ENCODE peak calls at places on chromosomes 12 and 14, in ten cellular contexts. One of them, this sample, is unnamed. For H3K27me3 and H3K4me1, the result is how much of the 10 kb centered on the place peaks cover.

GRCh38 chr12:49838973-49839633 is 3.8 kb downstream of the BCDIN3D start:
- DNase-seq in GM23338: peak
- DNase-seq in CD8-positive, alpha-beta memory T cell: no peak
- DNase-seq in lower lobe of right lung: no peak
- DNase-seq in cardiac muscle cell: peak
- DNase-seq in CD8-positive, alpha-beta T cell: no peak
- DNase-seq in pancreas: no peak
- DNase-seq in heart left ventricle: no peak
- DNase-seq in effector memory CD4-positive, alpha-beta T cell: no peak
- DNase-seq in stomach: no peak
- DNase-seq in this sample: no peak

GRCh38 chr12:110281549-110282342 is 699 bp downstream of the ATP2A2 start:
- DNase-seq in heart left ventricle: peak
- DNase-seq in GM23338: peak
- DNase-seq in cardiac muscle cell: peak
- DNase-seq in stomach: peak
- DNase-seq in CD8-positive, alpha-beta memory T cell: peak
- DNase-seq in pancreas: peak
- DNase-seq in CD8-positive, alpha-beta T cell: peak
- DNase-seq in lower lobe of right lung: peak
- DNase-seq in effector memory CD4-positive, alpha-beta T cell: peak
- DNase-seq in this sample: no peak

GRCh38 chr12:1435456-1435855 is 158.9 kb downstream of the FBXL14 start:
- DNase-seq in heart left ventricle: no peak
- DNase-seq in lower lobe of right lung: no peak
- DNase-seq in stomach: no peak
- DNase-seq in pancreas: no peak
- DNase-seq in CD8-positive, alpha-beta memory T cell: no peak
- DNase-seq in effector memory CD4-positive, alpha-beta T cell: no peak
- DNase-seq in cardiac muscle cell: peak
- DNase-seq in GM23338: no peak
- DNase-seq in CD8-positive, alpha-beta T cell: no peak
- DNase-seq in this sample: no peak

GRCh38 chr12:70365648-70366518 is at the start of gene KCNMB4:
- DNase-seq in effector memory CD4-positive, alpha-beta T cell: peak
- DNase-seq in pancreas: peak
- DNase-seq in CD8-positive, alpha-beta memory T cell: peak
- DNase-seq in CD8-positive, alpha-beta T cell: peak
- DNase-seq in stomach: peak
- DNase-seq in heart left ventricle: peak
- DNase-seq in GM23338: peak
- DNase-seq in cardiac muscle cell: peak
- DNase-seq in lower lobe of right lung: peak
- DNase-seq in this sample: peak

GRCh38 chr14:46490150-46490769 is 161.3 kb downstream of the RPL10L start:
- DNase-seq in heart left ventricle: no peak
- DNase-seq in lower lobe of right lung: no peak
- DNase-seq in GM23338: peak
- DNase-seq in CD8-positive, alpha-beta memory T cell: no peak
- DNase-seq in cardiac muscle cell: peak
- DNase-seq in stomach: no peak
- DNase-seq in effector memory CD4-positive, alpha-beta T cell: no peak
- DNase-seq in pancreas: no peak
- DNase-seq in CD8-positive, alpha-beta T cell: no peak
- DNase-seq in this sample: no peak

GRCh38 chr14:105602799-105603763 is 76.7 kb downstream of the TMEM121 start:
- DNase-seq in pancreas: peak
- DNase-seq in stomach: no peak
- DNase-seq in heart left ventricle: peak
- DNase-seq in effector memory CD4-positive, alpha-beta T cell: no peak
- DNase-seq in CD8-positive, alpha-beta memory T cell: no peak
- DNase-seq in lower lobe of right lung: no peak
- DNase-seq in cardiac muscle cell: no peak
- DNase-seq in CD8-positive, alpha-beta T cell: no peak
- DNase-seq in GM23338: no peak
- DNase-seq in this sample: no peak

GRCh38 chr14:54671537-54671936 is 104.6 kb downstream of the SAMD4A start:
- DNase-seq in GM23338: no peak
- DNase-seq in effector memory CD4-positive, alpha-beta T cell: no peak
- DNase-seq in pancreas: no peak
- DNase-seq in CD8-positive, alpha-beta T cell: no peak
- DNase-seq in stomach: no peak
- DNase-seq in lower lobe of right lung: no peak
- DNase-seq in heart left ventricle: peak
- DNase-seq in CD8-positive, alpha-beta memory T cell: no peak
- DNase-seq in cardiac muscle cell: no peak
- DNase-seq in this sample: no peak

GRCh38 chr12:20624718-20625117 is 70.4 kb upstream of the SLCO1C1 start:
- DNase-seq in effector memory CD4-positive, alpha-beta T cell: no peak
- DNase-seq in cardiac muscle cell: peak
- DNase-seq in pancreas: no peak
- DNase-seq in lower lobe of right lung: no peak
- DNase-seq in stomach: no peak
- DNase-seq in heart left ventricle: no peak
- DNase-seq in GM23338: peak
- DNase-seq in CD8-positive, alpha-beta memory T cell: no peak
- DNase-seq in CD8-positive, alpha-beta T cell: no peak
- DNase-seq in this sample: no peak

GRCh38 chr12:108594960-108595710 is 2.7 kb downstream of the TMEM119 start:
- DNase-seq in GM23338: no peak
- DNase-seq in CD8-positive, alpha-beta memory T cell: no peak
- DNase-seq in lower lobe of right lung: no peak
- DNase-seq in effector memory CD4-positive, alpha-beta T cell: no peak
- DNase-seq in cardiac muscle cell: no peak
- DNase-seq in pancreas: no peak
- DNase-seq in CD8-positive, alpha-beta T cell: no peak
- DNase-seq in heart left ventricle: no peak
- DNase-seq in stomach: no peak
- DNase-seq in this sample: no peak

GRCh38 chr14:92651793-92652382 is 96.5 kb downstream of the LGMN start:
- DNase-seq in effector memory CD4-positive, alpha-beta T cell: no peak
- DNase-seq in GM23338: no peak
- DNase-seq in CD8-positive, alpha-beta T cell: no peak
- DNase-seq in lower lobe of right lung: peak
- DNase-seq in heart left ventricle: peak
- DNase-seq in CD8-positive, alpha-beta memory T cell: no peak
- DNase-seq in cardiac muscle cell: no peak
- DNase-seq in pancreas: peak
- DNase-seq in stomach: peak
- DNase-seq in this sample: no peak

GRCh38 chr14:37889087-37889486 is 293.7 kb downstream of the TTC6 start:
- DNase-seq in CD8-positive, alpha-beta memory T cell: no peak
- DNase-seq in CD8-positive, alpha-beta T cell: no peak
- DNase-seq in effector memory CD4-positive, alpha-beta T cell: no peak
- DNase-seq in cardiac muscle cell: no peak
- DNase-seq in GM23338: no peak
- DNase-seq in stomach: no peak
- DNase-seq in pancreas: no peak
- DNase-seq in heart left ventricle: peak
- DNase-seq in lower lobe of right lung: no peak
- DNase-seq in this sample: no peak

GRCh38 chr12:108570743-108571603 is 8.6 kb downstream of the ISCU start:
- DNase-seq in effector memory CD4-positive, alpha-beta T cell: no peak
- DNase-seq in cardiac muscle cell: peak
- DNase-seq in CD8-positive, alpha-beta memory T cell: no peak
- DNase-seq in GM23338: peak
- DNase-seq in pancreas: no peak
- DNase-seq in lower lobe of right lung: no peak
- DNase-seq in stomach: no peak
- DNase-seq in heart left ventricle: no peak
- DNase-seq in CD8-positive, alpha-beta T cell: no peak
- DNase-seq in this sample: no peak

DNA sequence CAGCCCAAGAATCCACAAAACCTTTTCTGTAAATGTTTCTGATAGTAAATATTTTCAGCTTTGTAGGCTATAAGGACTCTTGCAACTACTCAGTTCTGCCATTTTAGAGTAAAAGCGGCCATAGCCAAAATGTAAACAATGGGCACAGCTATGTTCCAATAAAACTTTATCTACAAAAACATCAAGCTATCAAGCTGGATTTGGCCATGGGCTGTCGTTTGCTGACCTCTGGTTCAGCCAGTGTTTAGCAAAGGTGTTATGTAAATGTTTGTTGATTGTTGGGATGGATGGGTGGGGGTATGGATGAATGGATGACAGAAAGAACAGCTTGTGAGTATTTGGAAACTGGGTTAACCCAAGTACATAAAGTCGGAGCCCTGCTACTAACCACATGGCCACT is 111.1 kb upstream of the VRK1 start:
- DNase-seq in heart left ventricle: no peak
- DNase-seq in lower lobe of right lung: no peak
- DNase-seq in CD8-positive, alpha-beta T cell: no peak
- DNase-seq in CD8-positive, alpha-beta memory T cell: no peak
- DNase-seq in GM23338: no peak
- DNase-seq in pancreas: no peak
- DNase-seq in cardiac muscle cell: no peak
- DNase-seq in effector memory CD4-positive, alpha-beta T cell: no peak
- DNase-seq in stomach: no peak
- DNase-seq in this sample: no peak
- H3K27me3 ChIP-seq in heart left ventricle: under half
- H3K27me3 ChIP-seq in lower lobe of right lung: under half
- H3K27me3 ChIP-seq in CD8-positive, alpha-beta T cell: under half
- H3K27me3 ChIP-seq in CD8-positive, alpha-beta memory T cell: under half
- H3K27me3 ChIP-seq in GM23338: under half
- H3K27me3 ChIP-seq in pancreas: under half
- H3K27me3 ChIP-seq in cardiac muscle cell: under half
- H3K27me3 ChIP-seq in effector memory CD4-positive, alpha-beta T cell: under half
- H3K27me3 ChIP-seq in stomach: under half
- H3K27me3 ChIP-seq in this sample: under half

DNA sequence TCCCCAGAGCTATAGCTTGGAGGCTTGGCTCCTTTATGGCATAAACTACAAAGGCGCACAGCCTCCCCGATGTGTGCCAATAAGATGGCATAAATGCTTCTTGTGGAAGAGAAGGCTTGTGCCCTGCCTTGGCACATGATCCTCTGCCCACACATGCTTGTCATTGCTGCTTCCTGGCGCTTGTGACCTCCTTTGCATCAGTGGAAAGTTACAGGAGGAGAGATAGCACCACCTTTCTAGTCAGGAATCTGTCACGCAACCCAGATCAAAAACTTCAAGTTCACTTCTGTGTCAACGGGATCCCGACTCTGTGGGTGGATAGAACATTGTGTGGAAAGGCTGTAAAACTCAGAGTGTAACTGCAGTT is 183.8 kb upstream of the HIF1A start:
- DNase-seq in CD8-positive, alpha-beta memory T cell: no peak
- DNase-seq in heart left ventricle: no peak
- DNase-seq in lower lobe of right lung: peak
- DNase-seq in cardiac muscle cell: no peak
- DNase-seq in GM23338: no peak
- DNase-seq in CD8-positive, alpha-beta T cell: no peak
- DNase-seq in stomach: no peak
- DNase-seq in effector memory CD4-positive, alpha-beta T cell: peak
- DNase-seq in pancreas: no peak
- DNase-seq in this sample: no peak
- H3K4me1 ChIP-seq in CD8-positive, alpha-beta memory T cell: half or more
- H3K4me1 ChIP-seq in heart left ventricle: under half
- H3K4me1 ChIP-seq in lower lobe of right lung: half or more
- H3K4me1 ChIP-seq in cardiac muscle cell: under half
- H3K4me1 ChIP-seq in GM23338: under half
- H3K4me1 ChIP-seq in CD8-positive, alpha-beta T cell: half or more
- H3K4me1 ChIP-seq in stomach: under half
- H3K4me1 ChIP-seq in effector memory CD4-positive, alpha-beta T cell: under half
- H3K4me1 ChIP-seq in pancreas: under half
- H3K4me1 ChIP-seq in this sample: half or more

GRCh38 chr14:25884657-25885056 is 713.2 kb downstream of the NOVA1 start:
- DNase-seq in CD8-positive, alpha-beta memory T cell: no peak
- DNase-seq in cardiac muscle cell: no peak
- DNase-seq in effector memory CD4-positive, alpha-beta T cell: no peak
- DNase-seq in GM23338: no peak
- DNase-seq in pancreas: no peak
- DNase-seq in CD8-positive, alpha-beta T cell: no peak
- DNase-seq in lower lobe of right lung: no peak
- DNase-seq in stomach: no peak
- DNase-seq in heart left ventricle: no peak
- DNase-seq in this sample: no peak
- H3K27me3 ChIP-seq in CD8-positive, alpha-beta memory T cell: under half
- H3K27me3 ChIP-seq in cardiac muscle cell: under half
- H3K27me3 ChIP-seq in effector memory CD4-positive, alpha-beta T cell: under half
- H3K27me3 ChIP-seq in GM23338: under half
- H3K27me3 ChIP-seq in pancreas: under half
- H3K27me3 ChIP-seq in CD8-positive, alpha-beta T cell: under half
- H3K27me3 ChIP-seq in lower lobe of right lung: under half
- H3K27me3 ChIP-seq in stomach: under half
- H3K27me3 ChIP-seq in heart left ventricle: under half
- H3K27me3 ChIP-seq in this sample: under half

GRCh38 chr14:94942601-94943000 is 172.7 kb upstream of the GSC start:
- DNase-seq in CD8-positive, alpha-beta T cell: no peak
- DNase-seq in heart left ventricle: no peak
- DNase-seq in effector memory CD4-positive, alpha-beta T cell: no peak
- DNase-seq in cardiac muscle cell: no peak
- DNase-seq in pancreas: no peak
- DNase-seq in lower lobe of right lung: no peak
- DNase-seq in stomach: no peak
- DNase-seq in CD8-positive, alpha-beta memory T cell: no peak
- DNase-seq in GM23338: no peak
- DNase-seq in this sample: no peak

GRCh38 chr14:94946244-94946643 is 176.3 kb upstream of the GSC start:
- DNase-seq in stomach: no peak
- DNase-seq in CD8-positive, alpha-beta T cell: no peak
- DNase-seq in heart left ventricle: no peak
- DNase-seq in pancreas: no peak
- DNase-seq in effector memory CD4-positive, alpha-beta T cell: no peak
- DNase-seq in CD8-positive, alpha-beta memory T cell: no peak
- DNase-seq in lower lobe of right lung: no peak
- DNase-seq in GM23338: no peak
- DNase-seq in cardiac muscle cell: no peak
- DNase-seq in this sample: no peak

GRCh38 chr14:94941311-94941710 is 171.4 kb upstream of the GSC start:
- DNase-seq in CD8-positive, alpha-beta T cell: no peak
- DNase-seq in pancreas: no peak
- DNase-seq in lower lobe of right lung: no peak
- DNase-seq in effector memory CD4-positive, alpha-beta T cell: no peak
- DNase-seq in CD8-positive, alpha-beta memory T cell: no peak
- DNase-seq in cardiac muscle cell: no peak
- DNase-seq in stomach: no peak
- DNase-seq in heart left ventricle: no peak
- DNase-seq in GM23338: no peak
- DNase-seq in this sample: no peak

GRCh38 chr14:94945615-94946014 is 175.7 kb upstream of the GSC start:
- DNase-seq in CD8-positive, alpha-beta memory T cell: peak
- DNase-seq in stomach: no peak
- DNase-seq in lower lobe of right lung: no peak
- DNase-seq in effector memory CD4-positive, alpha-beta T cell: peak
- DNase-seq in pancreas: no peak
- DNase-seq in GM23338: no peak
- DNase-seq in CD8-positive, alpha-beta T cell: peak
- DNase-seq in cardiac muscle cell: no peak
- DNase-seq in heart left ventricle: no peak
- DNase-seq in this sample: no peak

DNA sequence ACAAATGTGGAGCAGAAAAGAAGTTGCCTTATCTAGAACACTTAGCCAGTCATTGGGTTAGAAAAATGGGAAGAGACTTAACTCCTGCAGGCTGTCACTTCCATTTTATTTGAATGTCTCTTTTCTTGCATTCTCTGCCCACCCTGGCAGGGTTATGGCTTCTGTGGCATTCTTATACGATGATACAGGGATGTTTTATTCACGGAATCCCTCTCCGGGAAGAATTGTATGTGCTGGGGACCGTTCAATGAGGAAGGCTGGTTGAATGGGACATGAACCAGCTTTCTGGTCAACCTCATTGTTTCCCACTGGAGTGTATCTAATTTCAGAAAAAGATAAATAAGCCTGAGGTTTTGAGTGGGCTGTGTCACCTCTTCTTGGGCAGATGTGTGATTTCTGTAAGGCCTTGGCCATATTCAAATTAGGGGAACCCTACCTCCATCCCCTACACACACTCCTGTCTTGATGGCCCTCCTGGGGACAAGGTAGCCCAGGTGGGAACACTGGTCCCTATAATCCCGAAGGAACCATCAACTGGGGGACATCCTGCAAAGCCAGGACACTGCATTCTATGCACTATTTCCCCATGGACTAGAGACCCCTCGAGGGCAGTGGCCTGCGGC is 174.8 kb upstream of the GSC start:
- DNase-seq in CD8-positive, alpha-beta T cell: no peak
- DNase-seq in stomach: no peak
- DNase-seq in lower lobe of right lung: no peak
- DNase-seq in effector memory CD4-positive, alpha-beta T cell: no peak
- DNase-seq in heart left ventricle: no peak
- DNase-seq in pancreas: no peak
- DNase-seq in GM23338: no peak
- DNase-seq in cardiac muscle cell: no peak
- DNase-seq in CD8-positive, alpha-beta memory T cell: no peak
- DNase-seq in this sample: no peak
- H3K4me1 ChIP-seq in CD8-positive, alpha-beta T cell: under half
- H3K4me1 ChIP-seq in stomach: under half
- H3K4me1 ChIP-seq in lower lobe of right lung: under half
- H3K4me1 ChIP-seq in effector memory CD4-positive, alpha-beta T cell: under half
- H3K4me1 ChIP-seq in heart left ventricle: under half
- H3K4me1 ChIP-seq in pancreas: under half
- H3K4me1 ChIP-seq in GM23338: under half
- H3K4me1 ChIP-seq in cardiac muscle cell: under half
- H3K4me1 ChIP-seq in CD8-positive, alpha-beta memory T cell: under half
- H3K4me1 ChIP-seq in this sample: under half

This sample was measured in esophagus squamous epithelium.